ENCODE peak calls at places on chromosomes 3 and 15, in seven cellular contexts. I is T47D; T is A172; O is fibroblast of the aortic adventitia; Y is activated naive CD8-positive, alpha-beta T cell treated with anti-CD3 and anti-CD28 coated beads for 36 hours; W is stimulated activated CD4-positive, alpha-beta T cell treated with anti-CD3 and anti-CD28 coated beads, TNF-alpha, amount 100 ng/mL, for 48 hours; B is D341Med. C is an unnamed sample.

GRCh38 chr3:111690242-111690641 is 95.1 kb upstream of the ZBED2 start:
- DNase-seq in I (no peak), T (peak; percentile 52), O (peak; percentile 50), Y (no peak), W (no peak), B (no peak), C (no peak)

GRCh38 chr3:170641510-170642236 is 55.8 kb upstream of the SLC7A14 start:
- DNase-seq in I (no peak), T (no peak), O (peak; percentile 72), Y (no peak), W (no peak), B (no peak), C (no peak)

GRCh38 chr15:90231028-90232017 is 2.4 kb downstream of the CIB1 start:
- DNase-seq in I (peak; percentile 59), T (no peak), O (no peak), Y (peak; percentile 69), W (peak; percentile 37), B (peak; percentile 13), C (no peak)

GRCh38 chr3:72613871-72614270 is 234.4 kb downstream of the SHQ1 start:
- DNase-seq in I (no peak), T (no peak), O (no peak), Y (no peak), W (no peak), B (no peak), C (no peak)

GRCh38 chr3:159418571-159419526 is 569.8 kb upstream of the IL12A start:
- DNase-seq in I (no peak), T (peak; percentile 76), O (peak; percentile 22), Y (no peak), W (no peak), B (no peak), C (peak; percentile 11)

GRCh38 chr15:56468271-56468912 is 3.5 kb upstream of the MNS1 start:
- DNase-seq in I (no peak), T (peak; percentile 37), O (peak; percentile 24), Y (no peak), W (no peak), B (no peak), C (no peak)

GRCh38 chr3:4426782-4427344 is 40.2 kb downstream of the SUMF1 start:
- DNase-seq in I (no peak), T (peak; percentile 71), O (peak; percentile 84), Y (no peak), W (no peak), B (no peak), C (no peak)

GRCh38 chr15:79329186-79329611 is 18.3 kb downstream of the TMED3 start:
- DNase-seq in I (no peak), T (peak; percentile 46), O (peak; percentile 66), Y (no peak), W (no peak), B (no peak), C (peak; percentile 38)

GRCh38 chr15:41337631-41338522 is 5.2 kb downstream of the NUSAP1 start:
- DNase-seq in I (no peak), T (no peak), O (no peak), Y (no peak), W (no peak), B (no peak), C (no peak)

GRCh38 chr3:123302961-123303360 is 101.2 kb downstream of the SEC22A start:
- DNase-seq in I (no peak), T (no peak), O (no peak), Y (no peak), W (no peak), B (no peak), C (no peak)

GRCh38 chr15:77983708-77984445 is 93.6 kb downstream of the TBC1D2B start:
- DNase-seq in I (no peak), T (no peak), O (no peak), Y (no peak), W (no peak), B (no peak), C (no peak)

GRCh38 chr3:160754371-160754854 is 1.6 kb upstream of the PPM1L start:
- DNase-seq in I (no peak), T (peak; percentile 59), O (peak; percentile 52), Y (peak; percentile 18), W (no peak), B (peak; percentile 36), C (peak; percentile 20)

GRCh38 chr3:174397848-174398247 is 461.3 kb upstream of the NAALADL2 start:
- DNase-seq in I (peak; percentile 41), T (no peak), O (peak; percentile 75), Y (no peak), W (no peak), B (no peak), C (peak; percentile 10)

GRCh38 chr3:20742903-20743302 is 556.9 kb upstream of the SGO1 start:
- DNase-seq in I (no peak), T (no peak), O (no peak), Y (no peak), W (no peak), B (no peak), C (no peak)

GRCh38 chr3:119562307-119562961 is 3.0 kb upstream of the CD80 start:
- DNase-seq in I (no peak), T (no peak), O (no peak), Y (peak; percentile 67), W (no peak), B (no peak), C (no peak)

GRCh38 chr15:58472821-58473581 is 41.2 kb downstream of the LIPC start:
- DNase-seq in I (no peak), T (peak; percentile 61), O (no peak), Y (peak; percentile 55), W (no peak), B (no peak), C (peak; percentile 20)

GRCh38 chr3:127717357-127718243 is 44.8 kb downstream of the ABTB1 start:
- DNase-seq in I (no peak), T (no peak), O (no peak), Y (no peak), W (no peak), B (peak; percentile 47), C (no peak)

GRCh38 chr3:147616998-147617619 is 207.9 kb downstream of the ZIC1 start:
- DNase-seq in I (peak; percentile 23), T (peak; percentile 23), O (peak; percentile 41), Y (no peak), W (no peak), B (no peak), C (no peak)

GRCh38 chr15:94526071-94526689 is 294.8 kb downstream of the MCTP2 start:
- DNase-seq in I (no peak), T (no peak), O (no peak), Y (no peak), W (no peak), B (no peak), C (peak; percentile 9)

GRCh38 chr3:100656945-100657344 is 47.5 kb downstream of the ADGRG7 start:
- DNase-seq in I (no peak), T (no peak), O (no peak), Y (no peak), W (no peak), B (no peak), C (no peak)

GRCh38 chr15:100661161-100661560 is 58.8 kb downstream of the ASB7 start:
- DNase-seq in I (no peak), T (no peak), O (no peak), Y (no peak), W (no peak), B (no peak), C (no peak)

GRCh38 chr3:110405830-110406580 is 665.6 kb upstream of the NECTIN3 start:
- DNase-seq in I (no peak), T (no peak), O (no peak), Y (no peak), W (no peak), B (no peak), C (no peak)

GRCh38 chr15:44861917-44862316 is 94.6 kb upstream of the TERB2 start:
- DNase-seq in I (no peak), T (no peak), O (no peak), Y (no peak), W (no peak), B (no peak), C (no peak)

GRCh38 chr3:87041191-87041590 is 50.2 kb upstream of the VGLL3 start:
- DNase-seq in I (no peak), T (no peak), O (no peak), Y (no peak), W (no peak), B (no peak), C (no peak)

GRCh38 chr15:71106802-71107500 is 8.3 kb upstream of the THSD4 start:
- DNase-seq in I (no peak), T (peak; percentile 36), O (no peak), Y (no peak), W (no peak), B (no peak), C (no peak)

C was measured in RWPE1.